ENCODE peak calls at places on chromosome 18, in five cellular contexts. K, E, Y, X and C are unnamed samples.

GRCh38 chr18:45068563-45069191 is 388.0 kb downstream of the SETBP1 start:
- DNase-seq in K (no peak), X (no peak), Y (no peak), E (no peak), C (no peak)

GRCh38 chr18:77071711-77072292 is 60.8 kb downstream of the MBP start:
- DNase-seq in X (no peak), K (no peak), E (peak; percentile 83), Y (peak; percentile 52), C (peak; percentile 83)

GRCh38 chr18:64707052-64707451 is 558.2 kb upstream of the LINC00305 start:
- DNase-seq in X (no peak), K (no peak), E (no peak), Y (no peak), C (no peak)

GRCh38 chr18:78528437-78529228 is 451.0 kb upstream of the SALL3 start:
- DNase-seq in Y (no peak), X (no peak), K (no peak), E (no peak), C (no peak)

GRCh38 chr18:32277492-32277988 is 87.7 kb downstream of the MEP1B start:
- DNase-seq in Y (no peak), E (no peak), K (no peak), X (no peak), C (no peak)

GRCh38 chr18:66999003-66999402 is 395.1 kb upstream of the CDH19 start:
- DNase-seq in K (no peak), Y (no peak), E (no peak), X (no peak), C (no peak)

GRCh38 chr18:33440011-33440383 is 524 bp downstream of the CCDC178 start:
- DNase-seq in K (peak; percentile 54), Y (peak; percentile 1), X (no peak), E (peak; percentile 12), C (peak; percentile 70)

GRCh38 chr18:39742015-39742466 is 2176.4 kb upstream of the CELF4 start:
- DNase-seq in X (no peak), Y (no peak), E (no peak), K (no peak), C (peak; percentile 41)

GRCh38 chr18:77066689-77067088 is 65.9 kb downstream of the MBP start:
- DNase-seq in Y (no peak), E (no peak), K (no peak), X (no peak), C (no peak)

GRCh38 chr18:41703744-41704530 is 251.1 kb upstream of the PIK3C3 start:
- DNase-seq in Y (no peak), K (no peak), X (no peak), E (peak; percentile 3), C (no peak)

GRCh38 chr18:44474067-44474411 is 206.6 kb upstream of the SETBP1 start:
- DNase-seq in E (no peak), K (no peak), X (no peak), Y (no peak), C (no peak)

GRCh38 chr18:50749945-50750344 is 69.9 kb downstream of the MRO start:
- DNase-seq in X (no peak), E (no peak), K (no peak), Y (no peak), C (no peak)

GRCh38 chr18:3448845-3449701 is 899 bp upstream of the TGIF1 start:
- DNase-seq in Y (peak; percentile 83), X (peak; percentile 81), K (peak; percentile 84), E (peak; percentile 98), C (peak; percentile 45)

GRCh38 chr18:63947051-63947790 is 1.9 kb upstream of the HMSD start:
- DNase-seq in E (no peak), K (no peak), Y (no peak), X (no peak), C (no peak)

GRCh38 chr18:67517224-67517765 is 775 bp upstream of the DSEL start:
- DNase-seq in K (peak; percentile 23), X (no peak), Y (no peak), E (peak; percentile 33), C (no peak)

GRCh38 chr18:26436176-26437031 is 111.9 kb downstream of the KCTD1 start:
- DNase-seq in Y (peak; percentile 48), K (no peak), X (no peak), E (peak; percentile 88), C (peak; percentile 67)

GRCh38 chr18:46625069-46625468 is 32.0 kb downstream of the LOXHD1 start:
- DNase-seq in X (no peak), K (no peak), E (no peak), Y (no peak), C (no peak)

GRCh38 chr18:40939636-40940035 is 1015.4 kb upstream of the PIK3C3 start:
- DNase-seq in X (no peak), K (peak; percentile 31), Y (no peak), E (no peak), C (no peak)

GRCh38 chr18:24678626-24679025 is 218.2 kb downstream of the HRH4 start:
- DNase-seq in X (no peak), K (no peak), E (peak; percentile 7), Y (no peak), C (no peak)

GRCh38 chr18:7898181-7898580 is 331.1 kb downstream of the PTPRM start:
- DNase-seq in E (no peak), K (no peak), X (no peak), Y (no peak), C (no peak)

DNA sequence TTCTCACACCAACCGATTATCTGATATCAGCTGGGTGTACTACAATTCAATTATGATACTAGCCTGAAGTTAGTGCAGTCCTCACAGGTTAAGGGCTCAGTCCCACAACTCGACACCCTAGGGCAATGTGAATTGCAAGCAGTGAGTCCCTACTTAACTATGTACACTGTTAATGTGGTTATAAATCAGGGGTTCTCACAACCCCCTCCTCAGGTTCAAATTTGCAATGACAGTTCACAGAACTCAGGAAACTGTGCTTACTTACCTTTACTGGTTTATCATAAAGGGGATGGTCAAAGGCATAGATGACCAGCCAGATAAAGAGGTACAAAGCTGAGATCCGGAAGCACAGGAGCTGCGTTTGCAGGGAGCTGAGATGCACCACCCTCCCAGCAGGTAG is 1379.1 kb upstream of the CDH2 start:
- DNase-seq in K (no peak), Y (no peak), X (no peak), E (no peak), C (no peak)
- TF ChIP-seq CTCF in K (no peak), Y (no peak), X (no peak), E (no peak), C (no peak)

GRCh38 chr18:58222439-58223125 is 178.6 kb downstream of the NEDD4L start:
- DNase-seq in K (no peak), X (no peak), Y (no peak), E (peak; percentile 33), C (no peak)

GRCh38 chr18:58224425-58224750 is 180.4 kb downstream of the NEDD4L start:
- DNase-seq in X (no peak), K (no peak), Y (no peak), E (no peak), C (no peak)

GRCh38 chr18:58223717-58224424 is 179.8 kb downstream of the NEDD4L start:
- DNase-seq in X (no peak), K (no peak), E (peak; percentile 91), Y (peak; percentile 82), C (no peak)

GRCh38 chr18:58218111-58218510 is 174.1 kb downstream of the NEDD4L start:
- DNase-seq in K (no peak), E (peak; percentile 54), Y (no peak), X (no peak), C (no peak)

DNA sequence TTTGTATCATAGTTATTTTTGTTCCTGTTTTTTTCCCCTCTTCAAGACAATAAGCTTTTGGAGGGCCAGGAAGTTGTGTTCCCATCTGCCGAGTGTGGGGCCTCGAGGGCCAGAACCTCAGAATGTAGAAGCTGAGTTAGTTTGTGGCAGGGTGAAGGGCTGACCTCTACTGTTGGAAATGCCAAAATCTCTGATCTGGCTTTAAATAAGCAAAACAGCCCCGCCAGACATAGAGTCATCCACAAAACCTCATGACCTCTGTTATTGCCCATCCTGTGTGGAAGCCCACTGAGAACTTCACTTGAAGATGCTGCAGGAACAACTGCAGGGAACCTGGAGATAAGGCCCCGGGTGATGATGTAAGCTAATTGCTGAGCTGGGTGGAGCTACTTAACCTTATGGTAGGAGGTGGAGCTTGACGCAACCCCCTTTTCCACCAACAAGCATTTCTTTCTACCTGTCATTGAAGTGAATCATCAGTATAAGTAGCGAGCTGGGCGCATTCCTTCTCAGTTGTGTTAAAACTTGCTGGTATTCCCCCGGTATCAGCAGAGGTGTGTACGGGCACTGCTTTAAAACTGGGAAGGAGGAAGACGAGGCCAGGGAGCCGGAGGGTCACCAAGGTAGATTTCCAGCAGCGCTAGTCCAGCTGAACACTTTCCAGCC is 177.2 kb downstream of the NEDD4L start:
- DNase-seq in K (no peak), Y (no peak), X (no peak), E (peak; percentile 25), C (peak; percentile 72)
- H3K4me3 ChIP-seq in K (no peak overlapping the region), Y (peak overlapping the region; percentile 34), X (no peak overlapping the region), E (no peak overlapping the region), C (peak overlapping the region; percentile 43)

GRCh38 chr18:35029770-35030169 is 11.4 kb upstream of the MAPRE2 start:
- DNase-seq in E (no peak), Y (no peak), K (no peak), X (no peak), C (no peak)

GRCh38 chr18:35032113-35032512 is 9.1 kb upstream of the MAPRE2 start:
- DNase-seq in Y (no peak), X (no peak), E (no peak), K (no peak), C (no peak)

GRCh38 chr18:35028556-35028955 is 12.7 kb upstream of the MAPRE2 start:
- DNase-seq in Y (no peak), K (no peak), X (no peak), E (peak; percentile 82), C (no peak)

GRCh38 chr18:35029103-35029502 is 12.1 kb upstream of the MAPRE2 start:
- DNase-seq in Y (no peak), E (peak; percentile 80), X (no peak), K (no peak), C (no peak)

DNA sequence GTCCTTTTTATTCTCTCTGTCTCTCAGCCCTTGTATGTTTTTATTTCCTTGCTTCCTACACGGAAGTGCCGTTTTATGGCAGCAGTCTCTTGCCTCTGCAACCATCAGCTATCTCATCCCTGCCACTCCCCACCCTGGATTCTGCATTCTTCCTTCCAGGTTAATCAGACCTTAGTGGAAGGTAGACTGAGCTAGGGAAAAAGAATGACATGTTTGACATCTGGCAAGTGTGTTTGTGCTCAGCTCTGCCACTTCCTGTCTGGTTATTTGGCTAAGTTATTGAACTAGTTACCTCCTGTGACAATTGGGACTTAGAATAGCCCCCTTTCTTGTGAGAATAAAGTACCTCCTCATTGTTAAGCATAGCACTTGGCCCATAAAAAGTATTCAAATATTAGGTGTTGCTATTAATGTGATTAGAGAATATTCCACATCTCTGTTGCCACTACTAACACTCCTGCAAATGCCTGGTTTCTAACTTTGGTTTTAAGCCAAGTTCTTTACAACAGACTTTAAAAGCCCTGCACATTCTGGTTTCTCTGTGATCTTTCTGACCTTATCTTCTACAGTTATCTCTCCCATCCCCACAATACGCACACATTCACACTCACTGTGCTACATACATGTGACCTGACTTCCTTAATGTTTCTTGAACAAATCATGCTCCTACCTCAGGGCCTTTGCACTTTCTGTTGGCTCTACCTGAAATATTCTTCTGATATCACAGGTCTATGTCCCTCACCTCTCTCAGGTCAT is 10.8 kb upstream of the MAPRE2 start:
- DNase-seq in Y (no peak), K (no peak), X (peak; percentile 63), E (no peak), C (no peak)
- TF ChIP-seq CTCF in Y (no peak), K (no peak), X (no peak), E (no peak), C (no peak)

GRCh38 chr18:79935098-79935480 is 16.4 kb downstream of the SLC66A2 start:
- DNase-seq in Y (no peak), X (no peak), E (no peak), K (no peak), C (no peak)
- H3K4me3 ChIP-seq in Y (no peak overlapping the region), X (no peak overlapping the region), E (no peak overlapping the region), K (no peak overlapping the region), C (no peak overlapping the region)

GRCh38 chr18:2337552-2338141 is 233.7 kb downstream of the METTL4 start:
- DNase-seq in Y (peak; percentile 22), E (peak; percentile 20), K (no peak), X (peak; percentile 45), C (no peak)
- TF ChIP-seq CTCF in Y (peak; percentile 68), E (peak; percentile 76), K (peak; percentile 25), X (peak; percentile 69), C (peak; percentile 56)